ENCODE peak calls at places on chromosomes 6 and 20, in eight cellular contexts. B is A673; P is GM10248; W is hypothalamus; H is stimulated activated CD4-positive, alpha-beta T cell treated with anti-CD3 and anti-CD28 coated beads, Interleukin-1b, Interleukin-23, amount 100 ng/mL, for 4 hours; G is LoVo; L is AG09309; N is body of pancreas. X is an unnamed sample.

GRCh38 chr20:21518292-21518991 is 4.6 kb upstream of the NKX2-2 start:
- DNase-seq in B (peak), P (peak), W (no peak), H (no peak), G (no peak), L (no peak), N (no peak), X (no peak)

GRCh38 chr20:8132632-8133587 is 844 bp downstream of the PLCB1 start:
- DNase-seq in B (no peak), P (no peak), W (peak), H (no peak), G (no peak), L (no peak), N (peak), X (no peak)

GRCh38 chr6:56204134-56204533 is 43.2 kb downstream of the COL21A1 start:
- DNase-seq in B (no peak), P (no peak), W (no peak), H (no peak), G (no peak), L (no peak), N (no peak), X (no peak)

GRCh38 chr20:41183831-41184230 is 46.5 kb downstream of the PLCG1 start:
- DNase-seq in B (no peak), P (no peak), W (no peak), H (no peak), G (no peak), L (no peak), N (no peak), X (no peak)

GRCh38 chr6:78771619-78772018 is 95.7 kb upstream of the IRAK1BP1 start:
- DNase-seq in B (peak), P (no peak), W (no peak), H (no peak), G (no peak), L (no peak), N (no peak), X (no peak)

GRCh38 chr6:11096109-11096508 is 2.5 kb downstream of the SMIM13 start:
- DNase-seq in B (peak), P (no peak), W (no peak), H (no peak), G (no peak), L (peak), N (peak), X (peak)

GRCh38 chr6:39790772-39791171 is 1.4 kb upstream of the DAAM2 start:
- DNase-seq in B (no peak), P (no peak), W (no peak), H (no peak), G (no peak), L (no peak), N (peak), X (no peak)

GRCh38 chr6:158799051-158799792 is 19.9 kb downstream of the EZR start:
- DNase-seq in B (peak), P (no peak), W (no peak), H (no peak), G (peak), L (peak), N (peak), X (peak)

GRCh38 chr6:143594647-143595046 is 83.1 kb upstream of the PHACTR2 start:
- DNase-seq in B (no peak), P (no peak), W (no peak), H (no peak), G (no peak), L (no peak), N (no peak), X (no peak)

GRCh38 chr6:7137335-7138106 is 29.8 kb downstream of the RREB1 start:
- DNase-seq in B (peak), P (no peak), W (no peak), H (peak), G (no peak), L (no peak), N (no peak), X (peak)

GRCh38 chr6:39189915-39190544 is 39.2 kb downstream of the KCNK5 start:
- DNase-seq in B (peak), P (peak), W (peak), H (no peak), G (no peak), L (no peak), N (peak), X (peak)

GRCh38 chr6:66896415-66896814 is 1189.4 kb upstream of the EYS start:
- DNase-seq in B (no peak), P (no peak), W (no peak), H (no peak), G (peak), L (no peak), N (no peak), X (no peak)

GRCh38 chr20:54980321-54980960 is 505.0 kb downstream of the DOK5 start:
- DNase-seq in B (peak), P (no peak), W (no peak), H (no peak), G (peak), L (no peak), N (no peak), X (no peak)

GRCh38 chr6:136403166-136403980 is 113.7 kb upstream of the BCLAF1 start:
- DNase-seq in B (peak), P (no peak), W (no peak), H (no peak), G (peak), L (peak), N (no peak), X (peak)

GRCh38 chr6:90156861-90157260 is 139.8 kb downstream of the BACH2 start:
- DNase-seq in B (no peak), P (no peak), W (no peak), H (peak), G (no peak), L (no peak), N (no peak), X (no peak)

GRCh38 chr20:1815502-1816085 is 79.6 kb upstream of the SIRPA start:
- DNase-seq in B (no peak), P (no peak), W (no peak), H (no peak), G (no peak), L (no peak), N (no peak), X (no peak)

GRCh38 chr20:41182296-41183212 is 45.2 kb downstream of the PLCG1 start:
- DNase-seq in B (no peak), P (no peak), W (no peak), H (no peak), G (no peak), L (no peak), N (no peak), X (peak)

GRCh38 chr20:49712918-49713778 is 530 bp downstream of the B4GALT5 start:
- DNase-seq in B (peak), P (peak), W (no peak), H (no peak), G (no peak), L (no peak), N (peak), X (peak)

X was measured in EL.